ENCODE peak calls at places on chromosome 9, in five cellular contexts. I, T, A, F and Y are unnamed samples.

GRCh38 chr9:92736816-92737606 is 27.6 kb downstream of the BICD2 start:
- DNase-seq in I (peak; percentile 86), F (no peak), A (no peak), T (peak; percentile 51), Y (no peak)

GRCh38 chr9:77556396-77556795 is 91.7 kb downstream of the GNA14 start:
- DNase-seq in I (no peak), F (no peak), A (no peak), T (peak; percentile 23), Y (no peak)

GRCh38 chr9:5644522-5644921 is 15.6 kb downstream of the RIC1 start:
- DNase-seq in T (no peak), A (no peak), I (no peak), F (no peak), Y (no peak)

GRCh38 chr9:72154468-72155281 is 5.4 kb downstream of the GDA start:
- DNase-seq in T (no peak), I (no peak), F (no peak), A (no peak), Y (peak; percentile 6)

GRCh38 chr9:120376101-120376500 is 203.9 kb downstream of the CDK5RAP2 start:
- DNase-seq in I (no peak), A (no peak), F (no peak), T (no peak), Y (no peak)

GRCh38 chr9:79574716-79575242 is 3.0 kb downstream of the TLE4 start:
- DNase-seq in A (no peak), T (peak; percentile 48), I (no peak), F (no peak), Y (no peak)

GRCh38 chr9:22255337-22255736 is 191.3 kb upstream of the DMRTA1 start:
- DNase-seq in T (no peak), A (no peak), I (no peak), F (no peak), Y (no peak)

GRCh38 chr9:104903609-104904008 is 24.3 kb downstream of the ABCA1 start:
- DNase-seq in A (no peak), T (peak; percentile 89), I (peak; percentile 88), F (no peak), Y (no peak)

GRCh38 chr9:91164724-91165520 is 196.8 kb downstream of the AUH start:
- DNase-seq in I (peak; percentile 98), A (peak; percentile 85), T (peak; percentile 99), F (peak; percentile 97), Y (no peak)

GRCh38 chr9:71446499-71447411 is 321.6 kb downstream of the CEMIP2 start:
- DNase-seq in T (peak; percentile 51), I (peak; percentile 87), A (peak; percentile 43), F (peak; percentile 8), Y (peak; percentile 45)

GRCh38 chr9:101664432-101664831 is 69.7 kb upstream of the PPP3R2 start:
- DNase-seq in I (no peak), A (no peak), F (no peak), T (no peak), Y (no peak)

GRCh38 chr9:37037744-37038640 is 3.9 kb upstream of the PAX5 start:
- DNase-seq in T (no peak), A (no peak), F (no peak), I (peak; percentile 74), Y (peak; percentile 74)

GRCh38 chr9:81317223-81317622 is 372.1 kb downstream of the TLE1 start:
- DNase-seq in I (no peak), F (no peak), T (no peak), A (no peak), Y (no peak)

GRCh38 chr9:90523953-90524352 is 118.7 kb downstream of the DIRAS2 start:
- DNase-seq in F (no peak), A (no peak), T (no peak), I (no peak), Y (no peak)

GRCh38 chr9:125822902-125823301 is 75.7 kb downstream of the PBX3 start:
- DNase-seq in I (no peak), T (no peak), A (no peak), F (no peak), Y (no peak)

GRCh38 chr9:126421567-126422428 is 95.2 kb downstream of the MVB12B start:
- DNase-seq in A (no peak), T (no peak), I (no peak), F (no peak), Y (no peak)

GRCh38 chr9:130739081-130739480 is 45.5 kb downstream of the EXOSC2 start:
- DNase-seq in I (no peak), T (no peak), A (no peak), F (no peak), Y (no peak)

GRCh38 chr9:90726215-90726614 is 75.4 kb upstream of the SYK start:
- DNase-seq in I (no peak), F (no peak), T (no peak), A (no peak), Y (no peak)

GRCh38 chr9:4674783-4675182 is 4.6 kb upstream of the CDC37L1 start:
- DNase-seq in I (peak; percentile 90), F (peak; percentile 85), A (peak; percentile 42), T (peak; percentile 85), Y (no peak)

GRCh38 chr9:92360083-92360482 is 34.3 kb downstream of the CENPP start:
- DNase-seq in A (no peak), T (no peak), I (no peak), F (no peak), Y (no peak)

GRCh38 chr9:101479337-101480045 is 43.9 kb upstream of the ALDOB start:
- DNase-seq in F (no peak), A (no peak), I (no peak), T (no peak), Y (no peak)

GRCh38 chr9:12876872-12877271 is 102.1 kb downstream of the LURAP1L start:
- DNase-seq in A (no peak), T (no peak), F (no peak), I (no peak), Y (no peak)

GRCh38 chr9:134210908-134211810 is 46.8 kb upstream of the RNU6ATAC start:
- DNase-seq in I (peak; percentile 82), T (no peak), A (no peak), F (no peak), Y (no peak)

GRCh38 chr9:89878687-89879086 is 273.9 kb downstream of the GADD45G start:
- DNase-seq in F (no peak), T (no peak), I (peak; percentile 5), A (peak; percentile 93), Y (no peak)

GRCh38 chr9:87909310-87910041 is 8.3 kb upstream of the SPATA31C1 start:
- DNase-seq in I (no peak), T (no peak), F (no peak), A (no peak), Y (no peak)

GRCh38 chr9:77488439-77489126 is 159.5 kb downstream of the GNA14 start:
- DNase-seq in A (no peak), I (peak; percentile 73), T (no peak), F (no peak), Y (no peak)

GRCh38 chr9:38207247-38207778 is 138.3 kb upstream of the SHB start:
- DNase-seq in F (no peak), I (no peak), A (no peak), T (no peak), Y (no peak)

GRCh38 chr9:123111977-123112869 is 78.8 kb downstream of the GPR21 start:
- DNase-seq in T (no peak), A (no peak), I (no peak), F (no peak), Y (no peak)

GRCh38 chr9:91047993-91048607 is 246.5 kb downstream of the SYK start:
- DNase-seq in T (peak; percentile 89), F (no peak), I (peak; percentile 90), A (no peak), Y (no peak)

GRCh38 chr9:103397868-103398600 is 402.9 kb downstream of the CYLC2 start:
- DNase-seq in A (peak; percentile 49), F (no peak), T (peak; percentile 10), I (no peak), Y (no peak)

GRCh38 chr9:14263707-14264483 is 50.0 kb downstream of the NFIB start:
- DNase-seq in I (no peak), F (no peak), A (no peak), T (no peak), Y (no peak)

GRCh38 chr9:114156311-114156657 is 947 bp downstream of the COL27A1 start:
- DNase-seq in T (no peak), I (peak; percentile 81), F (no peak), A (peak; percentile 52), Y (no peak)

GRCh38 chr9:105039180-105039799 is 111.3 kb upstream of the ABCA1 start:
- DNase-seq in F (no peak), T (no peak), I (no peak), A (no peak), Y (no peak)

GRCh38 chr9:96453625-96454024 is 3.7 kb downstream of the HABP4 start:
- DNase-seq in I (peak; percentile 93), T (peak; percentile 33), A (no peak), F (no peak), Y (no peak)
- TF ChIP-seq CTCF in I (peak; percentile 77), T (peak; percentile 57), A (peak; percentile 30), F (peak; percentile 75), Y (peak; percentile 38)

DNA sequence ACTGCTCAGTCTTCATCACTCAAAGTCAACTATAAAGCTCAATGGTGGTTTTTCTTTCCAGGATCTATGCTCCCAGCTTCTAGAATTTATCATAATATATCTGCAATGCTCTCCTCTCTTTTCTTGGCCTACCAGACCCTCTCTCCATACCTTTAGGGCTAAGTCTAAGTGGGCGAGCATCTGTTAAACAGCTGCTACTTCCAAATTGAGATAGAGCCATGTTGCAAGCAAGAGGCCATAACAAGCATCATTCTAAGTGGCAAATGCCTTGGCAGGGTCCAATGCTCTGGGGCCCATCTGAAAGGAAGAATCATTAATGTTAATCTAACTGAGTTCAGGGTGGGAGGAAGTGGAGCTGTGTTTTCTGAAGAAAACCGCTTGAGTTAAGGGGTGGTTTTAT is 324.0 kb downstream of the TLR4 start:
- DNase-seq in T (no peak), A (no peak), F (no peak), I (no peak), Y (no peak)
- H3K4me3 ChIP-seq in T (no peak overlapping the region), A (no peak overlapping the region), F (no peak overlapping the region), I (no peak overlapping the region), Y (no peak overlapping the region)

DNA sequence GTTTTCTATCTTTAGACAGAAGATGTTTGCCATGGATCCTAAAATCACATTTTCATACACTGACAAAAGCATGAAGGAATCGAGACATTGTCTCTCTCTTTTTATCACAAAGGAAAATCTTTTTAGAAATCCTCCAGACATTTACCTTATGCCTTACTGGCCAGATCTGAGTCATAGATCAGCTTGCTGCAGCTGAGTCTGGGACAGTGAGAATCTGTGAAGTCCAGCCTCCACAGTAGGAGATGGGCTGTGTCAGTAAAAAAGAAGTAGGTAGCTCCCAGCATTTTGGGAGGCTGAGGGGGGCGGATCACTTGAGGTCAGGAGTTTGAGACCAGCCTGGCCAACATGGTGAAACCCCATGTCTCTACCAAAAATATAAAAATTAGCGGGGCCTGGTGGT is 333.4 kb upstream of the ZNF462 start:
- DNase-seq in A (no peak), F (no peak), T (no peak), I (no peak), Y (no peak)
- H3K27me3 ChIP-seq in A (no peaks in the 10 kb centered on the region), F (no peaks in the 10 kb centered on the region), T (no peaks in the 10 kb centered on the region), I (no peaks in the 10 kb centered on the region), Y (no peaks in the 10 kb centered on the region)

DNA sequence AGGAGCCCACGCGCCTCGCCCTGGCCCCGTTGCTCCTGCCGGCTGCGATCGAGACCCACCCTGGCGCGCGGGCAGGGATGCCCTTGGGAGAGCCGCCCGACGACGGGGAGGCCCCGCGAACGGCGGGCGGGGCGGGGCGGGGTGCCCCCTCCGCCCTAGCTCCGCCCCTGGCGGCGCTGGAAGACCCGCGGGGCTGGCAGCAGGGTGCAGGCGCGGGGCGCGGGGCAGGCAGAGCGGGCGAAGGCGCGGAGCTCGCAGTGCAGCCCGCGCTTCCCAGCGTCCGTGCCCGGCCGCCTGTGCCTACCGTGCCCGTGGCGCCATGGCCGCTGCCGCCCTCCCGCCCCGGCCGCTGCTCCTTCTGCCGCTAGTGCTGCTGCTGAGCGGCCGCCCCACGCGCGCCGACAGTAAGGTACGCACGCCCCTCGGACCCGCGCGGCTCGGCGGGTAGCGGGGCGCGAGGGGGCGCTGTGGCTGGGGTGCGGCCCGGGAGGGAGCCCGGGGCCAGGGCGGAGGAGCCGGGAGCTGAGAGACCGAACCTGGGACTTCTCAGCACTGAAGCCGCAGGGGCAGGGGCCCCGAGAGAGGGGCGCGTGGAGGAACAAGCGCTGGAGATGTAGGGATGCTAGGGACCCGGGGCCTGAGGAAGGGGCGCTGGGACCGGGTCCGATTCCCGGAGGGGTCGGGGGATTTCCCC is at the start of gene OLFML2A:
- DNase-seq in A (no peak), T (no peak), F (no peak), I (peak; percentile 90), Y (peak; percentile 46)
- TF ChIP-seq CTCF in A (no peak), T (no peak), F (peak; percentile 42), I (peak; percentile 16), Y (no peak)